ENCODE peak calls at places on chromosomes 12 and 14, in eight cellular contexts. One of them, this sample, is unnamed.

GRCh38 chr12:46523446-46523845 is 150.9 kb upstream of the SLC38A2 start:
- DNase-seq in brain microvascular endothelial cell: peak; percentile 12
- DNase-seq in A673: no peak
- DNase-seq in HFFc6: peak; percentile 21
- DNase-seq in lower leg skin: no peak
- DNase-seq in neural progenitor cell: peak; percentile 26
- DNase-seq in body of pancreas: no peak
- DNase-seq in bronchial epithelial cell: no peak
- DNase-seq in this sample: no peak

GRCh38 chr14:59254146-59254910 is 65.9 kb downstream of the DAAM1 start:
- DNase-seq in bronchial epithelial cell: peak; percentile 58
- DNase-seq in A673: peak; percentile 34
- DNase-seq in lower leg skin: peak; percentile 87
- DNase-seq in neural progenitor cell: no peak
- DNase-seq in brain microvascular endothelial cell: peak; percentile 92
- DNase-seq in HFFc6: peak; percentile 89
- DNase-seq in body of pancreas: peak; percentile 89
- DNase-seq in this sample: no peak

GRCh38 chr12:133081408-133081806 is 684 bp downstream of the ZNF140 start:
- DNase-seq in brain microvascular endothelial cell: no peak
- DNase-seq in bronchial epithelial cell: no peak
- DNase-seq in HFFc6: no peak
- DNase-seq in neural progenitor cell: no peak
- DNase-seq in A673: no peak
- DNase-seq in body of pancreas: peak; percentile 3
- DNase-seq in lower leg skin: no peak
- DNase-seq in this sample: peak; percentile 16

GRCh38 chr12:12979151-12979550 is 20.9 kb downstream of the HEBP1 start:
- DNase-seq in neural progenitor cell: no peak
- DNase-seq in brain microvascular endothelial cell: peak; percentile 61
- DNase-seq in body of pancreas: no peak
- DNase-seq in HFFc6: no peak
- DNase-seq in lower leg skin: no peak
- DNase-seq in A673: no peak
- DNase-seq in bronchial epithelial cell: no peak
- DNase-seq in this sample: no peak

GRCh38 chr14:61147898-61148549 is 133.1 kb downstream of the TMEM30B start:
- DNase-seq in bronchial epithelial cell: peak; percentile 39
- DNase-seq in brain microvascular endothelial cell: peak; percentile 95
- DNase-seq in HFFc6: peak; percentile 55
- DNase-seq in lower leg skin: no peak
- DNase-seq in body of pancreas: no peak
- DNase-seq in neural progenitor cell: peak; percentile 28
- DNase-seq in A673: no peak
- DNase-seq in this sample: no peak

GRCh38 chr12:132169376-132169775 is 25.1 kb downstream of the NOC4L start:
- DNase-seq in HFFc6: no peak
- DNase-seq in brain microvascular endothelial cell: no peak
- DNase-seq in bronchial epithelial cell: no peak
- DNase-seq in A673: no peak
- DNase-seq in neural progenitor cell: no peak
- DNase-seq in body of pancreas: no peak
- DNase-seq in lower leg skin: no peak
- DNase-seq in this sample: no peak

GRCh38 chr12:97500537-97500936 is 37.9 kb downstream of the RMST start:
- DNase-seq in bronchial epithelial cell: no peak
- DNase-seq in neural progenitor cell: no peak
- DNase-seq in HFFc6: no peak
- DNase-seq in body of pancreas: no peak
- DNase-seq in A673: no peak
- DNase-seq in brain microvascular endothelial cell: no peak
- DNase-seq in lower leg skin: no peak
- DNase-seq in this sample: no peak

GRCh38 chr12:31585271-31585670 is 5.7 kb downstream of the DENND5B start:
- DNase-seq in bronchial epithelial cell: no peak
- DNase-seq in lower leg skin: no peak
- DNase-seq in brain microvascular endothelial cell: peak; percentile 51
- DNase-seq in neural progenitor cell: peak; percentile 32
- DNase-seq in A673: no peak
- DNase-seq in body of pancreas: no peak
- DNase-seq in HFFc6: peak; percentile 78
- DNase-seq in this sample: no peak

GRCh38 chr12:47223848-47224213 is 144.1 kb upstream of the AMIGO2 start:
- DNase-seq in lower leg skin: no peak
- DNase-seq in HFFc6: no peak
- DNase-seq in A673: no peak
- DNase-seq in bronchial epithelial cell: no peak
- DNase-seq in body of pancreas: peak; percentile 62
- DNase-seq in brain microvascular endothelial cell: no peak
- DNase-seq in neural progenitor cell: no peak
- DNase-seq in this sample: no peak

GRCh38 chr14:81172881-81173280 is 47.9 kb downstream of the GTF2A1 start:
- DNase-seq in bronchial epithelial cell: no peak
- DNase-seq in A673: no peak
- DNase-seq in body of pancreas: no peak
- DNase-seq in brain microvascular endothelial cell: no peak
- DNase-seq in lower leg skin: no peak
- DNase-seq in HFFc6: peak; percentile 42
- DNase-seq in neural progenitor cell: no peak
- DNase-seq in this sample: no peak

GRCh38 chr12:54299515-54300266 is 1.1 kb downstream of the NFE2 start:
- DNase-seq in A673: no peak
- DNase-seq in neural progenitor cell: no peak
- DNase-seq in lower leg skin: peak; percentile 43
- DNase-seq in bronchial epithelial cell: peak; percentile 67
- DNase-seq in HFFc6: peak; percentile 33
- DNase-seq in body of pancreas: no peak
- DNase-seq in brain microvascular endothelial cell: no peak
- DNase-seq in this sample: no peak

GRCh38 chr12:3158851-3159465 is 81.8 kb downstream of the TSPAN9 start:
- DNase-seq in A673: peak; percentile 57
- DNase-seq in HFFc6: peak; percentile 49
- DNase-seq in bronchial epithelial cell: no peak
- DNase-seq in body of pancreas: no peak
- DNase-seq in lower leg skin: no peak
- DNase-seq in brain microvascular endothelial cell: peak; percentile 77
- DNase-seq in neural progenitor cell: no peak
- DNase-seq in this sample: no peak

GRCh38 chr12:87323369-87323768 is 705.8 kb downstream of the C12orf50 start:
- DNase-seq in brain microvascular endothelial cell: no peak
- DNase-seq in body of pancreas: no peak
- DNase-seq in A673: no peak
- DNase-seq in lower leg skin: no peak
- DNase-seq in neural progenitor cell: no peak
- DNase-seq in HFFc6: no peak
- DNase-seq in bronchial epithelial cell: peak; percentile 60
- DNase-seq in this sample: no peak

GRCh38 chr14:78530078-78530477 is 359.9 kb downstream of the NRXN3 start:
- DNase-seq in A673: peak; percentile 46
- DNase-seq in bronchial epithelial cell: peak; percentile 18
- DNase-seq in body of pancreas: peak; percentile 5
- DNase-seq in brain microvascular endothelial cell: peak; percentile 2
- DNase-seq in lower leg skin: no peak
- DNase-seq in neural progenitor cell: peak; percentile 88
- DNase-seq in HFFc6: no peak
- DNase-seq in this sample: no peak

GRCh38 chr12:75868501-75868900 is 163.1 kb downstream of the PHLDA1 start:
- DNase-seq in brain microvascular endothelial cell: no peak
- DNase-seq in body of pancreas: no peak
- DNase-seq in bronchial epithelial cell: no peak
- DNase-seq in lower leg skin: no peak
- DNase-seq in A673: no peak
- DNase-seq in HFFc6: no peak
- DNase-seq in neural progenitor cell: no peak
- DNase-seq in this sample: no peak

GRCh38 chr14:75610839-75611238 is 32.4 kb downstream of the FLVCR2 start:
- DNase-seq in lower leg skin: no peak
- DNase-seq in bronchial epithelial cell: no peak
- DNase-seq in HFFc6: no peak
- DNase-seq in brain microvascular endothelial cell: peak; percentile 21
- DNase-seq in body of pancreas: no peak
- DNase-seq in A673: no peak
- DNase-seq in neural progenitor cell: no peak
- DNase-seq in this sample: no peak

GRCh38 chr14:100735271-100735670 is 8.6 kb downstream of the DLK1 start:
- DNase-seq in lower leg skin: peak; percentile 63
- DNase-seq in body of pancreas: no peak
- DNase-seq in HFFc6: no peak
- DNase-seq in bronchial epithelial cell: no peak
- DNase-seq in A673: no peak
- DNase-seq in neural progenitor cell: no peak
- DNase-seq in brain microvascular endothelial cell: no peak
- DNase-seq in this sample: no peak

GRCh38 chr12:113201187-113202177 is 16.0 kb downstream of the RITA1 start:
- DNase-seq in body of pancreas: peak; percentile 60
- DNase-seq in lower leg skin: no peak
- DNase-seq in brain microvascular endothelial cell: no peak
- DNase-seq in HFFc6: no peak
- DNase-seq in A673: no peak
- DNase-seq in bronchial epithelial cell: no peak
- DNase-seq in neural progenitor cell: no peak
- DNase-seq in this sample: no peak

GRCh38 chr14:102485693-102486512 is 23.7 kb downstream of the ANKRD9 start:
- DNase-seq in HFFc6: no peak
- DNase-seq in A673: no peak
- DNase-seq in neural progenitor cell: no peak
- DNase-seq in body of pancreas: no peak
- DNase-seq in bronchial epithelial cell: no peak
- DNase-seq in lower leg skin: no peak
- DNase-seq in brain microvascular endothelial cell: no peak
- DNase-seq in this sample: no peak

GRCh38 chr14:85124896-85125295 is 405.0 kb upstream of the FLRT2 start:
- DNase-seq in body of pancreas: no peak
- DNase-seq in brain microvascular endothelial cell: peak; percentile 6
- DNase-seq in HFFc6: no peak
- DNase-seq in lower leg skin: no peak
- DNase-seq in bronchial epithelial cell: no peak
- DNase-seq in neural progenitor cell: no peak
- DNase-seq in A673: no peak
- DNase-seq in this sample: no peak

GRCh38 chr12:50058743-50059312 is 1.4 kb downstream of the ASIC1 start:
- DNase-seq in HFFc6: no peak
- DNase-seq in A673: no peak
- DNase-seq in lower leg skin: no peak
- DNase-seq in bronchial epithelial cell: no peak
- DNase-seq in neural progenitor cell: no peak
- DNase-seq in body of pancreas: no peak
- DNase-seq in brain microvascular endothelial cell: no peak
- DNase-seq in this sample: no peak

GRCh38 chr14:69532561-69533335 is 41.9 kb downstream of the CCDC177 start:
- DNase-seq in HFFc6: no peak
- DNase-seq in body of pancreas: no peak
- DNase-seq in brain microvascular endothelial cell: no peak
- DNase-seq in lower leg skin: no peak
- DNase-seq in bronchial epithelial cell: peak; percentile 54
- DNase-seq in A673: no peak
- DNase-seq in neural progenitor cell: no peak
- DNase-seq in this sample: no peak

GRCh38 chr12:45601390-45601789 is 128.1 kb upstream of the ARID2 start:
- DNase-seq in brain microvascular endothelial cell: no peak
- DNase-seq in bronchial epithelial cell: no peak
- DNase-seq in body of pancreas: no peak
- DNase-seq in neural progenitor cell: no peak
- DNase-seq in HFFc6: no peak
- DNase-seq in lower leg skin: no peak
- DNase-seq in A673: no peak
- DNase-seq in this sample: no peak

GRCh38 chr12:122500685-122501488 is at the start of gene ZCCHC8:
- DNase-seq in brain microvascular endothelial cell: peak; percentile 98
- DNase-seq in body of pancreas: peak; percentile 98
- DNase-seq in lower leg skin: peak; percentile 99
- DNase-seq in HFFc6: peak; percentile 98
- DNase-seq in bronchial epithelial cell: peak; percentile 97
- DNase-seq in A673: peak; percentile 99
- DNase-seq in neural progenitor cell: peak; percentile 100
- DNase-seq in this sample: peak; percentile 92
- TF ChIP-seq CTCF in brain microvascular endothelial cell: peak; percentile 14
- TF ChIP-seq CTCF in body of pancreas: peak; percentile 47
- TF ChIP-seq CTCF in lower leg skin: no peak
- TF ChIP-seq CTCF in HFFc6: peak; percentile 23
- TF ChIP-seq CTCF in bronchial epithelial cell: peak; percentile 18
- TF ChIP-seq CTCF in A673: no peak
- TF ChIP-seq CTCF in neural progenitor cell: peak; percentile 36
- TF ChIP-seq CTCF in this sample: no peak

DNA sequence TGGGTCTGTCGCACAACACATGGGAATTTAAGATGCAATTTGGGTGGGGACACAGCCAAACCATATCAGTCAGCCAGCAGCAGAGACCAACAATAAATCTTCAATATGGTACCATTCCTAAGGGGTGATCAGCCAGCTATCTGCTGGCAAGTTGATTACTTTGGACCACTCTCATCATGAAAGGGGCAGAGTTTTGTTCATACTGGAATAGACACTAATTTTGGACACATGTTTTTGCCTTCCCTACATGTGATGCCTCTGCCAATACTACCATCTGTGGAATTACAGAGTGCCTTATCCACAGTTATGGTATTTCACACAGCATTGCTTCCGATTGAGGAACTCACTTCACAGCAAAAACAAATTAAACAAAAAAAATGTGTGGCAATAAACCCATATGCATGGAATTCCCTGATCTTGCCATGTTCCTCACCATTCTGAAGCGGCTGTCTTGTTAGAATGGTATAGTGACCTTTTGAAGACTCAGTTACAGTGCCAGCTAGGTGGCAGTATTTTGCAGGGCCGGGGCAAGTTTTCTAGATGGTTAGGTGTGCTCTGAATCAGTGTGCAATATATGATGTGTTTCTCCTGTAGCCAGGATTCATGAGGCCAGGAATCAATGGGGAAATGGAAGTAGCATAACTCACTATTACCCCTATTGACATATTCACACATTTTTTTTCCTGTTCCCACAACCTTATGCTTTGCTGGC is 179.0 kb upstream of the IGF1 start:
- DNase-seq in A673: peak; percentile 7
- DNase-seq in brain microvascular endothelial cell: no peak
- DNase-seq in neural progenitor cell: no peak
- DNase-seq in HFFc6: no peak
- DNase-seq in bronchial epithelial cell: no peak
- DNase-seq in body of pancreas: no peak
- DNase-seq in lower leg skin: no peak
- DNase-seq in this sample: no peak
- TF ChIP-seq CTCF in A673: peak; percentile 50
- TF ChIP-seq CTCF in brain microvascular endothelial cell: peak; percentile 10
- TF ChIP-seq CTCF in neural progenitor cell: peak; percentile 21
- TF ChIP-seq CTCF in HFFc6: peak; percentile 61
- TF ChIP-seq CTCF in bronchial epithelial cell: peak; percentile 7
- TF ChIP-seq CTCF in body of pancreas: no peak
- TF ChIP-seq CTCF in lower leg skin: no peak
- TF ChIP-seq CTCF in this sample: no peak

GRCh38 chr12:107448198-107448597 is 237.4 kb upstream of the PWP1 start:
- DNase-seq in lower leg skin: no peak
- DNase-seq in neural progenitor cell: peak; percentile 73
- DNase-seq in HFFc6: no peak
- DNase-seq in brain microvascular endothelial cell: peak; percentile 18
- DNase-seq in body of pancreas: no peak
- DNase-seq in bronchial epithelial cell: no peak
- DNase-seq in A673: peak; percentile 23
- DNase-seq in this sample: no peak
- TF ChIP-seq CTCF in lower leg skin: no peak
- TF ChIP-seq CTCF in neural progenitor cell: peak; percentile 60
- TF ChIP-seq CTCF in HFFc6: peak; percentile 48
- TF ChIP-seq CTCF in brain microvascular endothelial cell: peak; percentile 78
- TF ChIP-seq CTCF in body of pancreas: no peak
- TF ChIP-seq CTCF in bronchial epithelial cell: peak; percentile 45
- TF ChIP-seq CTCF in A673: peak; percentile 49
- TF ChIP-seq CTCF in this sample: no peak

GRCh38 chr14:89233184-89233583 is 183.8 kb downstream of the FOXN3 start:
- DNase-seq in body of pancreas: no peak
- DNase-seq in brain microvascular endothelial cell: no peak
- DNase-seq in lower leg skin: no peak
- DNase-seq in HFFc6: no peak
- DNase-seq in neural progenitor cell: no peak
- DNase-seq in A673: no peak
- DNase-seq in bronchial epithelial cell: no peak
- DNase-seq in this sample: no peak
- TF ChIP-seq CTCF in body of pancreas: no peak
- TF ChIP-seq CTCF in brain microvascular endothelial cell: no peak
- TF ChIP-seq CTCF in lower leg skin: no peak
- TF ChIP-seq CTCF in HFFc6: no peak
- TF ChIP-seq CTCF in neural progenitor cell: no peak
- TF ChIP-seq CTCF in A673: no peak
- TF ChIP-seq CTCF in bronchial epithelial cell: no peak
- TF ChIP-seq CTCF in this sample: no peak

This sample was measured in natural killer cell.